ENCODE peak calls at places on chromosomes 5 and 9, in five cellular contexts. X, Y, H, B and V are unnamed samples.
A peak's percentile ranks its signal among the peaks of the same experiment; 100 is the strongest.

GRCh38 chr5:106269252-106269843 is 1401.4 kb downstream of the EFNA5 start:
- DNase-seq in X (no peak), Y (peak; percentile 57), H (no peak), B (no peak), V (no peak)

GRCh38 chr9:81848472-81848871 is 79.8 kb upstream of the SPATA31D4 start:
- DNase-seq in X (no peak), Y (peak; percentile 66), H (no peak), B (no peak), V (no peak)

GRCh38 chr9:81737871-81738507 is 48.6 kb upstream of the TLE1 start:
- DNase-seq in X (no peak), Y (peak; percentile 91), H (no peak), B (peak; percentile 89), V (peak; percentile 91)

GRCh38 chr9:125296843-125297372 is 35.3 kb downstream of the GAPVD1 start:
- DNase-seq in X (no peak), Y (no peak), H (no peak), B (peak; percentile 45), V (no peak)

GRCh38 chr9:32589083-32589713 is 16.2 kb upstream of the NDUFB6 start:
- DNase-seq in X (no peak), Y (peak; percentile 57), H (no peak), B (peak; percentile 53), V (peak; percentile 43)

GRCh38 chr5:173826179-173826920 is 61.8 kb upstream of the CPEB4 start:
- DNase-seq in X (no peak), Y (no peak), H (no peak), B (no peak), V (no peak)

GRCh38 chr9:126853667-126854066 is 6.8 kb upstream of the ZBTB34 start:
- DNase-seq in X (no peak), Y (peak; percentile 71), H (no peak), B (no peak), V (no peak)

GRCh38 chr9:27353405-27354229 is 56.7 kb upstream of the EQTN start:
- DNase-seq in X (no peak), Y (no peak), H (no peak), B (no peak), V (peak; percentile 5)

GRCh38 chr5:132775439-132776076 is 1.5 kb downstream of the SEPTIN8 start:
- DNase-seq in X (no peak), Y (no peak), H (peak; percentile 77), B (no peak), V (peak; percentile 33)

GRCh38 chr9:124410321-124410913 is 4.8 kb downstream of the PSMB7 start:
- DNase-seq in X (no peak), Y (no peak), H (no peak), B (no peak), V (no peak)

GRCh38 chr5:150989695-150990094 is 30.7 kb upstream of the GPX3 start:
- DNase-seq in X (no peak), Y (no peak), H (no peak), B (no peak), V (peak; percentile 23)

GRCh38 chr5:21919417-21920022 is 933.6 kb downstream of the CDH12 start:
- DNase-seq in X (no peak), Y (peak; percentile 45), H (no peak), B (peak; percentile 24), V (peak; percentile 20)

GRCh38 chr5:119022017-119022745 is 33.8 kb upstream of the DTWD2 start:
- DNase-seq in X (no peak), Y (peak; percentile 57), H (no peak), B (peak; percentile 18), V (peak; percentile 40)

GRCh38 chr5:107072967-107073366 is 597.8 kb downstream of the EFNA5 start:
- DNase-seq in X (no peak), Y (no peak), H (no peak), B (no peak), V (no peak)

GRCh38 chr5:154176191-154176590 is 14.3 kb upstream of the GALNT10 start:
- DNase-seq in X (no peak), Y (peak; percentile 50), H (no peak), B (no peak), V (no peak)

GRCh38 chr5:14433202-14433601 is 148.4 kb upstream of the OTULINL start:
- DNase-seq in X (no peak), Y (no peak), H (peak; percentile 12), B (no peak), V (no peak)

GRCh38 chr9:13111778-13112177 is 167.7 kb downstream of the MPDZ start:
- DNase-seq in X (no peak), Y (no peak), H (no peak), B (no peak), V (no peak)

GRCh38 chr5:132947661-132948060 is 15.8 kb downstream of the AFF4 start:
- DNase-seq in X (no peak), Y (peak; percentile 67), H (no peak), B (no peak), V (no peak)

GRCh38 chr9:70587143-70587710 is 172.8 kb upstream of the KLF9 start:
- DNase-seq in X (no peak), Y (peak; percentile 86), H (no peak), B (no peak), V (no peak)

GRCh38 chr9:106921341-106921899 is 58.5 kb downstream of the ZNF462 start:
- DNase-seq in X (no peak), Y (peak; percentile 84), H (no peak), B (no peak), V (peak; percentile 80)

GRCh38 chr9:13786131-13786530 is 506.6 kb upstream of the MPDZ start:
- DNase-seq in X (no peak), Y (peak; percentile 30), H (no peak), B (no peak), V (no peak)

DNA sequence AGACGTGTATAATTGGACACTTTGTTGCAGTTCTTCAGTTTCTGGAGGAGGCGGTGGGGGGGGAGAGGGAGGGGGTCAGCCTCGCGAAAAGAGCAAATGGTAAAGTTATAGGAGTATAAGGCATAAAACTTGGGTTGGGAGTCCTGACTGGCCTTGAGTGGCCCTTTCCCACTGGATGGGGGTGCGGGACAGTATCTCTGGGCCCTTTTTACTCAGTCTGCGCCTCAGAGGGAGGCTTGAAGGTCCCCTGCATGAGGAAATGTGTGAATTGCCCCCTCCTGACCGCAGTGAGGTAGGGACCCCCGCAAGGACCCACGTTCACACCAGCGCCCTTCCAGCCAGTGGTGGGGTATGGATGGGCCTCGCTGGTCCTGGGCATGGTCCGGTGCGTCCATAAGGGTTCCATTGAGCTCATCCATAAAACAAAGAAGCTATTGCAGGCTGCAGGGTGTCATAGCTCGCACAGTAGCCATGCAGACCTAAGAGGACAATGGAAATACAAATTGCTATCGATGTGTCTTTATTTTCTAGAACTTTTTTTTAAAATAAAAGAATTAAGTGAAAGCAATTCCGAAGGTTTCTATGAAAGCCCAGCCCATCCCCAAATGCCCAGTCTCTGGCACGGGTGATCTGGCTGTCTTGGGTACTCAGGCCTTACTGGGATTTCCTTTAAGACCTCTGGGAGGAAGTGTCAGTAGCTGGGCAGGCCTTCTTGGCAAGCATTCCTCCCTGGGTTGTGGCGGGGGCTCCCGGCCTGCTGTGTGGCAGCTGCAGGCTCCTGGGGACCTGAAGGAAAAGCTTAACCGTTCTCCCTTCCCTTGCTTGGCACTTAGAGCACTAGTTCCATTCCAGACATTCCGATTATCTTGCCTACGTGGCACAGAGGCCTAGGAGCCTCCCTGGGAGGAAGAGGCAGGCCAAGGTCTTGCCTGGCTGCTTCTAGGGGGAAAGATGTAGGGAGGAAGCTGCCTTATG is 1.4 kb upstream of the SEMA5A start:
- DNase-seq in X (no peak), Y (peak; percentile 62), H (no peak), B (no peak), V (no peak)
- TF ChIP-seq POLR2A in X (no peak), Y (peak; percentile 60), H (no peak), B (no peak), V (no peak)

GRCh38 chr5:64637144-64637543 is 53.2 kb upstream of the SHISAL2B start:
- DNase-seq in X (no peak), Y (no peak), H (no peak), B (no peak), V (no peak)
- TF ChIP-seq POLR2A in X (no peak), Y (no peak), H (no peak), B (no peak), V (no peak)

GRCh38 chr5:171459839-171460238 is 40.4 kb downstream of the FGF18 start:
- DNase-seq in X (no peak), Y (no peak), H (no peak), B (no peak), V (no peak)

GRCh38 chr5:171453056-171453725 is 33.7 kb downstream of the FGF18 start:
- DNase-seq in X (no peak), Y (no peak), H (no peak), B (no peak), V (no peak)

GRCh38 chr5:171453988-171454387 is 34.5 kb downstream of the FGF18 start:
- DNase-seq in X (no peak), Y (no peak), H (no peak), B (no peak), V (no peak)

GRCh38 chr5:171454549-171454948 is 35.1 kb downstream of the FGF18 start:
- DNase-seq in X (no peak), Y (no peak), H (no peak), B (no peak), V (no peak)

DNA sequence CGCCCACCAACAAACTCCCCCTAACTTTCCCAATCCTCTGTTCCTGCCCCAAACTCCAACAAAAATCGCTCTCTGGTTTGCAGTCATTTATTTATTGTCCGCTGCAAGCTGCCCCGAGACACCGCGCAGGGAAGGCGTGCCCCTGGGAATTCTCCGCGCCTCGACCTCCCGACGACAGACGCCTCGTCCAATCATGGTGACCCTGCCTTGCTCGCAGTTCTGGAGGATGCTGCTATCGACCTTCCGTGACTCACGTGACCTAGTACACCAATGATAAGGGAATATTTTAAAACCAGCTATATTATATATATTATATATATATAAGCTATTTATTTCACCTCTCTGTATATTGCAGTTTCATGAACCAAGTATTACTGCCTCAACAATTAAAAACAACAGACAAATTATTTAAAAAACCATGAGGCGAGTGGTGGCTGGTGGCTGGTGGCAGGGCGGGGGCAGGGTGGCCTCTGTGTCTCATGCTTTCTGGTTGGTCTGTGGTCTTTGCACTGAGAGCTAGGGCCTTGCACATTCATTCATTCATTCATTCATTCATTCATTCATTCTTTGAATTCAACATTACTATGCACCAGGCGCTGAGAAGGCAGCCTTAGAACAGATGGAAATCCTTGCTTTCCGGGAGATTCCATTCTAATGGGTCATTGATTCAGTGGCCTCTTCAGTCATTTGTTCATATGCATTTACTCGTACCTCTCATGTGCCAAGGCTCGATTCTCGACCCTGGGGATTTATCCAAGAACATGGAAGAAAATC is 37.9 kb downstream of the FGF18 start:
- DNase-seq in X (no peak), Y (no peak), H (no peak), B (no peak), V (no peak)
- TF ChIP-seq POLR2A in X (no peak), Y (no peak), H (no peak), B (no peak), V (no peak)

GRCh38 chr9:21802418-21803000 is at the start of gene MTAP:
- DNase-seq in X (peak; percentile 90), Y (peak; percentile 93), H (peak; percentile 97), B (peak; percentile 89), V (peak; percentile 84)
- TF ChIP-seq POLR2A in X (peak; percentile 37), Y (peak; percentile 34), H (no peak), B (peak; percentile 97), V (peak; percentile 86)

DNA sequence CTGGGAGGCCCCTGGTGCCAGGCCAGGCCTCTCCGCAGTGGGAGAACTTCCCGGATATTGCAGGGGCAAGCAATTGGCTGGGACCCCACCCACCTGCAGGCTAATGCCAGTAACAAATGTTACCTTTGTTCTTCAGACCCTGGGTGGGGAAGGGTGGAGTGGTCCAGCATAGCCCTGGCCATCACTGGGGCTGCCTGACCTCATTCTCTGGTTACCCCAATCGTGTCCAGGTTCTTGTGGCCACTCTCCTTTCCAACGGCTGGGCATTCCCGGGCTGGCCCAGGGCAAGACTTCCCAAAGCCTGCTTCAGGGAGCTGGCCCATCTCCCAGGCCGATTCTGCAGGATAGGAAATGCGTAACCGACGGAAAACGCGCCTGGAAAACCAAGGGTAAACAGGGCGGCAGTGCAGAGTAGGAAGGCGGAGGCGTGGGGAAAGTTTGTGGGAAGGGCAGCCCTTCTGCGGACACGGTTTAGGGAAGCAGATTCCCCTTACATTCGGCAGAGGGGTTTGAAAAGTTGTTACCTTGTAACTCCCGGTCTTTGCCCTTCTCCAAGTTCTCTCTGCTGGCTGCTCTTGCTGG is 3.6 kb downstream of the NRARP start:
- DNase-seq in X (no peak), Y (no peak), H (no peak), B (no peak), V (no peak)
- TF ChIP-seq POLR2A in X (no peak), Y (no peak), H (no peak), B (no peak), V (no peak)